ENCODE peak calls at places on chromosomes 16 and 17, in seven cellular contexts. I is right lobe of liver, A is IMR-90, P is uterus, X is endodermal cell, K is astrocyte, T is iPS DF 6.9. V is an unnamed sample.

GRCh38 chr17:83155128-83156081 is 76.0 kb downstream of the METRNL start:
- DNase-seq in X (peak; percentile 54), T (no peak), K (peak; percentile 14), P (peak; percentile 44), A (peak; percentile 44), I (no peak), V (peak; percentile 33)

GRCh38 chr17:38673714-38674012 is 1.1 kb downstream of the EPOP start:
- DNase-seq in T (no peak), K (no peak), X (no peak), A (no peak), I (peak; percentile 58), P (no peak), V (no peak)

GRCh38 chr17:13638855-13639458 is 37.2 kb upstream of the HS3ST3A1 start:
- DNase-seq in K (peak; percentile 44), P (no peak), I (no peak), A (peak; percentile 23), X (peak; percentile 73), T (no peak), V (no peak)

GRCh38 chr17:46182961-46183360 is 10.3 kb downstream of the KANSL1 start:
- DNase-seq in X (no peak), A (no peak), K (no peak), P (no peak), T (no peak), I (no peak), V (no peak)

GRCh38 chr17:41796066-41796895 is 9.8 kb upstream of the JUP start:
- DNase-seq in I (no peak), P (no peak), X (no peak), T (no peak), K (no peak), A (no peak), V (no peak)

GRCh38 chr17:82105882-82106696 is 8.1 kb upstream of the FASN start:
- DNase-seq in A (peak; percentile 37), T (peak; percentile 76), P (peak; percentile 23), I (peak; percentile 60), X (peak; percentile 98), K (no peak), V (no peak)

GRCh38 chr17:31197991-31198390 is 99.0 kb downstream of the OMG start:
- DNase-seq in A (peak; percentile 43), I (no peak), X (no peak), T (no peak), P (no peak), K (no peak), V (no peak)

GRCh38 chr17:72833113-72833512 is 259.4 kb downstream of the SLC39A11 start:
- DNase-seq in P (no peak), T (no peak), A (no peak), I (no peak), X (no peak), K (no peak), V (no peak)

GRCh38 chr16:81608515-81609209 is 164.1 kb downstream of the CMIP start:
- DNase-seq in X (no peak), A (peak; percentile 65), P (no peak), I (no peak), K (peak; percentile 81), T (no peak), V (no peak)

GRCh38 chr17:71963341-71963740 is 157.5 kb upstream of the SOX9 start:
- DNase-seq in X (no peak), K (no peak), T (no peak), I (no peak), P (no peak), A (no peak), V (no peak)

GRCh38 chr17:78583091-78583490 is 5.9 kb upstream of the DNAH17 start:
- DNase-seq in T (no peak), K (no peak), A (no peak), I (no peak), X (peak; percentile 84), P (no peak), V (peak; percentile 29)

GRCh38 chr17:58323420-58324408 is 4.9 kb downstream of the TSPOAP1 start:
- DNase-seq in I (peak; percentile 7), X (no peak), T (no peak), K (no peak), A (no peak), P (no peak), V (no peak)

GRCh38 chr16:75774197-75774596 is 47.9 kb upstream of the CPHXL start:
- DNase-seq in K (no peak), T (no peak), X (no peak), I (no peak), P (no peak), A (no peak), V (no peak)

GRCh38 chr17:2094891-2095535 is 40.1 kb downstream of the HIC1 start:
- DNase-seq in P (peak; percentile 62), X (peak; percentile 80), I (peak; percentile 84), T (no peak), K (peak; percentile 72), A (peak; percentile 75), V (no peak)
- H3K27ac ChIP-seq in P (peak overlapping the region; percentile 54), X (peak overlapping the region; percentile 70), I (peak overlapping the region; percentile 3), T (no peak overlapping the region), K (peak overlapping the region; percentile 42), A (no peak overlapping the region), V (no peak overlapping the region)

GRCh38 chr17:17096438-17097178 is 54.4 kb downstream of the MPRIP start:
- DNase-seq in P (no peak), A (peak; percentile 59), X (no peak), T (no peak), I (no peak), K (peak; percentile 14), V (no peak)

GRCh38 chr17:17091276-17091675 is 49.0 kb downstream of the MPRIP start:
- DNase-seq in I (no peak), T (no peak), P (no peak), A (no peak), K (no peak), X (no peak), V (no peak)

GRCh38 chr17:17091856-17092756 is 49.8 kb downstream of the MPRIP start:
- DNase-seq in X (no peak), A (no peak), T (no peak), I (no peak), K (no peak), P (no peak), V (no peak)

GRCh38 chr17:17090642-17091103 is 48.4 kb downstream of the MPRIP start:
- DNase-seq in I (peak; percentile 45), X (no peak), P (no peak), A (no peak), K (no peak), T (no peak), V (peak; percentile 64)

GRCh38 chr17:17093764-17094163 is 51.5 kb downstream of the MPRIP start:
- DNase-seq in P (no peak), X (no peak), T (no peak), I (no peak), K (no peak), A (no peak), V (no peak)
- H3K4me1 ChIP-seq in P (peaks cover 12% of the 10 kb centered on the region), X (no peaks in the 10 kb centered on the region), T (peaks cover 11% of the 10 kb centered on the region), I (peaks cover 12% of the 10 kb centered on the region), K (peaks cover 12% of the 10 kb centered on the region), A (peaks cover 29% of the 10 kb centered on the region), V (peaks cover 35% of the 10 kb centered on the region)

DNA sequence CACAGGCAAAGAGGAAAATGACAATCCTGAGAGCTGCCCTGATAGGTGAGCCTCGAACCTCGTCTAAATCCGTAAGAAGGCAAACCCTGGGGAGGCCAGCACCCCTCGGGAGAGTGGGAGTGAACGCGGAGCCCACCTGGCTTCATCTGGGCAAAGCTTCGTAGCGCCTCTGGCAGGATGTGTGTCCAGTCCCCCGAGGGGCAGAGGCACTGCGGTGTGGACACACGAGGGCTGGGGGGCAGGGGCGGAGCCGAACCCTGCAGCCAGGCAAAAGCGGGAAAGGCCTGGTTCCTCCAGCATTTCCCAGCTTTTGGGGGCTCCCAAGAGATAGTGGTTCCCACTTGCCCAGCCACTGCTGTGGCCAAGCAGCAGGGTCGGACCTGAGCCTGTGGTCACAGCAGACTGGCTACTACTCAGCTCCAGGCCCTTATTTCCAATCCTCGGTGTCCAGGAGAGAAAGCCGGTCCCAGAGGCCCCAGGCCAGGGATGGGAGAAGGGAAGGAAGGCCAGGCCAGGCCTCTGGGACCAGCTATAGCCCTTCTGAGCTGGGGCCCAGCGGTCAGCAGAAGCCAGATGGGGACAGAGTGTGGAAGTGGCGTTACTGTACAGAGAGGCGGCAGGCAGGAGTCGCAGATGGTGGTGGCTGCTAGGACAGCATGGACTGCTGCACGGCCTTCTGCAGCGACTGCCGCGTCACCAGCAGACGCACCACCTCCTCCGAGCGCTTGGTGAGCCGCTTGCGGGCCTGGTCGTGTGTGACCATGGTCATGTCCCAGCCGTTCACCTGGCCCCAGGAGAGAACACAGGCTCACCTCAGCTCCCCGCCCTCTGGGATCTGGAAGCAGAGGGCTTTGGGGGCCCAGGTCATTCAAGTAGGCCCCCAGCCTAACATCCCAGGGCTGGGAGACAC is 5.0 kb downstream of the TAX1BP3 start:
- DNase-seq in X (peak; percentile 51), I (no peak), T (no peak), K (no peak), A (no peak), P (no peak), V (peak; percentile 62)
- H3K36me3 ChIP-seq in X (peaks cover 38% of the 10 kb centered on the region), I (no peaks in the 10 kb centered on the region), T (peaks cover 9% of the 10 kb centered on the region), K (peaks cover 17% of the 10 kb centered on the region), A (peaks cover 45% of the 10 kb centered on the region), P (no peaks in the 10 kb centered on the region), V (peaks cover 5% of the 10 kb centered on the region)

GRCh38 chr17:28042657-28042720 is at the start of gene NLK:
- DNase-seq in P (no peak), I (no peak), A (no peak), X (no peak), T (no peak), K (no peak), V (no peak)
- H3K27ac ChIP-seq in P (peak within 1 kb of the TSS; percentile 91), I (peak within 1 kb of the TSS; percentile 46), A (peak within 1 kb of the TSS; percentile 63), X (no peak within 1 kb of the TSS), T (no peak within 1 kb of the TSS), K (peak within 1 kb of the TSS; percentile 69), V (peak within 1 kb of the TSS; percentile 79)

GRCh38 chr17:50634915-50635719 is 436 bp downstream of the ABCC3 start:
- DNase-seq in X (peak; percentile 83), P (no peak), T (no peak), A (no peak), I (peak; percentile 26), K (no peak), V (no peak)

GRCh38 chr17:50635720-50636144 is 1.1 kb downstream of the ABCC3 start:
- DNase-seq in T (no peak), X (no peak), K (no peak), I (peak; percentile 9), P (no peak), A (no peak), V (no peak)

GRCh38 chr17:50636804-50637195 is 2.1 kb downstream of the ABCC3 start:
- DNase-seq in A (no peak), X (no peak), K (no peak), I (peak; percentile 7), P (no peak), T (no peak), V (no peak)

GRCh38 chr17:50637829-50638571 is 3.3 kb downstream of the ABCC3 start:
- DNase-seq in A (no peak), I (peak; percentile 47), K (no peak), X (no peak), T (no peak), P (no peak), V (no peak)

GRCh38 chr17:50636145-50636803 is 1.6 kb downstream of the ABCC3 start:
- DNase-seq in T (no peak), P (no peak), X (no peak), K (no peak), A (no peak), I (peak; percentile 53), V (no peak)
- H3K4me1 ChIP-seq in T (peaks cover 3% of the 10 kb centered on the region), P (peaks cover 11% of the 10 kb centered on the region), X (no peaks in the 10 kb centered on the region), K (peaks cover 44% of the 10 kb centered on the region), A (peaks cover 39% of the 10 kb centered on the region), I (peaks cover 53% of the 10 kb centered on the region), V (peaks cover 59% of the 10 kb centered on the region)

DNA sequence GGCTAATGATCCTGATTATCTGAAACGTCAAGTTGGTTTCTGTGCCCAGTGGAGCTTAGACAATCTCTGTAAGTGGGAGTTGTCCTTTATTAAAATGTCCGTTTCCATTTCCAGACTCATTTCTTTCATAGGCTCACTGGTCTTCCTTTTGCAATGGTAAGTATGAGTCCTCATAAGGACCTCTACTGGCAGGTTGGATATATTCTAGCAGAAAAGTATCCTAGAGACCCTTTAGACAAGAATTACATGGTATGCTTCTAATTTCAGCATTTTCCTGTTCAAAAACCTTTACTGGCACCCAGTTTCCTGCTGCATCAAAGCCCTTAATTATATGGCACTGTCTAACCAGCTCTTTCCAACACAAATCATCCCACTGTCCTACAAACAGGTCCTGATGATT is 28.1 kb upstream of the ARL2BP start:
- DNase-seq in P (no peak), K (no peak), T (no peak), X (no peak), I (no peak), A (no peak), V (no peak)
- H3K36me3 ChIP-seq in P (no peaks in the 10 kb centered on the region), K (peaks cover 66% of the 10 kb centered on the region), T (no peaks in the 10 kb centered on the region), X (peaks cover 94% of the 10 kb centered on the region), I (peaks cover 60% of the 10 kb centered on the region), A (peaks cover 52% of the 10 kb centered on the region), V (peaks cover 95% of the 10 kb centered on the region)

V was measured in RWPE2.